ENCODE peak calls at places on chromosome 22, in four cellular contexts. E, G, V and Q are unnamed samples.

GRCh38 chr22:19974233-19974861 is 32.7 kb upstream of the TXNRD2 start:
- DNase-seq in V (no peak), G (peak), E (peak), Q (no peak)

GRCh38 chr22:43385770-43386641 is 25.8 kb upstream of the MPPED1 start:
- DNase-seq in E (peak), G (peak), V (no peak), Q (peak)

GRCh38 chr22:32050678-32051515 is 7.8 kb downstream of the SLC5A1 start:
- DNase-seq in E (peak), G (peak), V (no peak), Q (peak)

GRCh38 chr22:16699336-16699735 is 106.7 kb upstream of the CCT8L2 start:
- DNase-seq in E (no peak), V (no peak), G (no peak), Q (no peak)

GRCh38 chr22:24413726-24414385 is 13.5 kb upstream of the ADORA2A start:
- DNase-seq in E (no peak), V (no peak), G (no peak), Q (no peak)

GRCh38 chr22:35539487-35539886 is 1.1 kb upstream of the RASD2 start:
- DNase-seq in G (no peak), V (no peak), E (no peak), Q (no peak)

GRCh38 chr22:49193901-49194465 is 633.7 kb downstream of the BRD1 start:
- DNase-seq in V (no peak), E (no peak), G (no peak), Q (no peak)

GRCh38 chr22:44045171-44045570 is 21.1 kb downstream of the PARVB start:
- DNase-seq in G (no peak), E (no peak), V (no peak), Q (no peak)

GRCh38 chr22:19038164-19038546 is 84.1 kb downstream of the DGCR2 start:
- DNase-seq in V (no peak), G (no peak), E (no peak), Q (no peak)

GRCh38 chr22:41048791-41049717 is 43.3 kb upstream of the EP300 start:
- DNase-seq in G (peak), V (peak), E (peak), Q (peak)

GRCh38 chr22:40721266-40721665 is 42.0 kb downstream of the MCHR1 start:
- DNase-seq in V (no peak), E (no peak), G (peak), Q (peak)

GRCh38 chr22:48885271-48885918 is 942.3 kb downstream of the BRD1 start:
- DNase-seq in V (peak), E (no peak), G (no peak), Q (no peak)

GRCh38 chr22:35411112-35411511 is 11.2 kb downstream of the MCM5 start:
- DNase-seq in V (no peak), G (no peak), E (no peak), Q (no peak)

GRCh38 chr22:42397332-42398246 is 34.6 kb downstream of the NFAM1 start:
- DNase-seq in E (no peak), G (no peak), V (no peak), Q (no peak)

GRCh38 chr22:32053165-32053755 is 10.2 kb downstream of the SLC5A1 start:
- DNase-seq in V (no peak), G (no peak), E (no peak), Q (no peak)

GRCh38 chr22:22955866-22956535 is 68.4 kb downstream of the IGLL5 start:
- DNase-seq in V (peak), E (peak), G (peak), Q (peak)

GRCh38 chr22:25172153-25172552 is 27.5 kb upstream of the CRYBB3 start:
- DNase-seq in E (peak), V (no peak), G (no peak), Q (no peak)

GRCh38 chr22:40714514-40714966 is 35.3 kb downstream of the MCHR1 start:
- DNase-seq in E (peak), G (peak), V (no peak), Q (no peak)

GRCh38 chr22:17845340-17845739 is 71.1 kb upstream of the BID start:
- DNase-seq in E (no peak), G (no peak), V (no peak), Q (no peak)

GRCh38 chr22:23306438-23306921 is 126.2 kb downstream of the BCR start:
- DNase-seq in V (peak), G (no peak), E (no peak), Q (peak)

GRCh38 chr22:17858033-17858432 is 83.8 kb upstream of the BID start:
- DNase-seq in E (no peak), G (no peak), V (no peak), Q (no peak)

GRCh38 chr22:49354516-49355205 is 473.0 kb downstream of the BRD1 start:
- DNase-seq in G (no peak), V (peak), E (no peak), Q (no peak)

GRCh38 chr22:30883586-30884145 is 84.9 kb downstream of the MORC2 start:
- DNase-seq in V (no peak), E (no peak), G (no peak), Q (no peak)
- TF ChIP-seq CTCF in V (no peak), E (no peak), G (no peak), Q (no peak)

GRCh38 chr22:29813563-29813962 is 24.5 kb downstream of the ASCC2 start:
- DNase-seq in V (no peak), G (peak), E (no peak), Q (peak)
- TF ChIP-seq CTCF in V (no peak), G (peak), E (peak), Q (no peak)

GRCh38 chr22:38239101-38239761 is 33.6 kb downstream of the TMEM184B start:
- DNase-seq in G (no peak), E (peak), V (peak), Q (peak)
- TF ChIP-seq CTCF in G (no peak), E (no peak), V (peak), Q (peak)

GRCh38 chr22:39543095-39543494 is 10.5 kb upstream of the RPS19BP1 start:
- DNase-seq in G (peak), E (peak), V (no peak), Q (peak)
- TF ChIP-seq CTCF in G (peak), E (peak), V (no peak), Q (peak)

GRCh38 chr22:21067075-21067900 is 21.5 kb downstream of the LRRC74B start:
- DNase-seq in E (no peak), V (no peak), G (no peak), Q (no peak)

GRCh38 chr22:21069375-21069774 is 23.6 kb downstream of the LRRC74B start:
- DNase-seq in V (no peak), E (peak), G (no peak), Q (no peak)

GRCh38 chr22:21070690-21071615 is 25.2 kb downstream of the LRRC74B start:
- DNase-seq in V (no peak), E (no peak), G (no peak), Q (no peak)

GRCh38 chr22:21067901-21068680 is 22.3 kb downstream of the LRRC74B start:
- DNase-seq in G (no peak), E (no peak), V (no peak), Q (no peak)

DNA sequence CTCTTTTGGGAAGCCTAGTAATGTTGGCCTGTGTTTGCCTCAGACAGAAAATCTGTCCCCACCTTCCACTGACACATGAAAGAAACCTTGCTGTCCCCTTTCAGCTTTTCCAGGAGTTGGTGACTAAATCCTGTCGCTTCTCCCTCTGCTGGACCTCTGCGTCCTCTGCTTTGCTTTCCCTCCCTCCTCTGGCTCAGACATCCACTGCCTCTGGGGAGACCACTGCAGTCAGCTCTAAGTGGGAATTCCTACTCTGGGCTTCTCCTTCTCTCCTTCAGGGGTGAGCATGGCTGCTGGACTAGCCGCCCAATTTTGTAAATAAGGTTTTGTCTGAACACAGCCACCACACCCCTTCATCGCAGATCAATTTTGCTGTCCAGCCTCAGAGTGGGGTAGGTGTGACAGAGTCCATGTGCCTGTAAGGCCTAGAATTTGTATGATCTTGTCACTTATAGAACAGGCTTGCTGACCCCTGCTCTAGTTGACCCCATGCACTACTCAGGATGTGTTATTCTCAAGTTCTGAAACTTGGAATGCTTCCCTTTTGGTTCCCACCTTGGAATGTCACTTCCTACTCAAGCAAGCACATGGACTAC is 23.0 kb downstream of the LRRC74B start:
- DNase-seq in V (no peak), G (no peak), E (no peak), Q (no peak)
- TF ChIP-seq CTCF in V (no peak), G (no peak), E (no peak), Q (no peak)

GRCh38 chr22:46813816-46814597 is 51.6 kb downstream of the TBC1D22A start:
- DNase-seq in E (no peak), V (peak), G (no peak), Q (peak)

GRCh38 chr22:46815132-46815531 is 52.7 kb downstream of the TBC1D22A start:
- DNase-seq in V (peak), G (no peak), E (no peak), Q (no peak)

GRCh38 chr22:46815559-46815895 is 53.1 kb downstream of the TBC1D22A start:
- DNase-seq in V (no peak), E (no peak), G (no peak), Q (no peak)

GRCh38 chr22:46812786-46813185 is 50.3 kb downstream of the TBC1D22A start:
- DNase-seq in G (no peak), V (no peak), E (no peak), Q (no peak)

DNA sequence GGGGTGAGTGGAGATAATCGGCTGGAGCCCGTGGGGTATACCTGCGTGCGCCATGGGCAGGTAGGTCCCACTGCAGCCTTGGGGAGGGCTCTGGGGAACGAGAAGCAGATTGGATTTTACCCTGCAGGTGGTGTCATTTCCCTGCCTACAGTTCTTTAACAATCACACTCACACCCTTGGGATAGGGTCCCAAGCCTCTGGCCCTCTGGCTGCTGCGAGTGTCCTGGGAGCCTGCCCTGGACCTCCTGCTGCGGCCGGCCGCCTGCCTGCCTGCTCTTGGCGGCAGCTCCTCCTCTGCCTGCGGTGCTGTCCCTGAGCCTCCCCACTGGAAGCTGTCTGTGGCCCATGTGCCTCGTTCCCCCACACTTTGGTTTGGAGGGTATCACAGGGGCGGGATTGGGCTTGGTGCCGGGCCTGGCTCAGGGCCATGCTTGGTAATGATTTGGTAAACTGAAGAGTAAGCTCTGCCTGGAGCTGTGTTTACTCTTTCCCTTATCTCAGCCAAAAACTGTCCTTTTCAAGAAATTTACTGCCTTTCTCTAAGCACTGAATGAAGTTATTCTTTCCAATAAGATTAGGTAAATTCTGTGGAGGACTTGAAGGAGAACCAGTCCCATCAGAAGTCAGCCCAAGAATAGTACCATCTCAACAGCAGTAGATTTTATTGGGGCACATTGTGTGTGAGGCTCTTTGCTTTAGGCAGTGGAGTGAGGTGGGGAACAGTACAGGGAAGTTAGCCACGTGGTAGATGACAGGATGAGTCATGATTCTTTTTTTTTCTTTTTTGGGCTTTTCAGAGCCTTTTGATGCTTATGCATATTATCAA is 53.7 kb downstream of the TBC1D22A start:
- DNase-seq in G (peak), V (peak), E (no peak), Q (peak)
- TF ChIP-seq CTCF in G (no peak), V (no peak), E (no peak), Q (no peak)

GRCh38 chr22:26714971-26715370 is 57.6 kb downstream of the MIAT start:
- DNase-seq in E (no peak), G (no peak), V (no peak), Q (no peak)
- TF ChIP-seq CTCF in E (no peak), G (no peak), V (no peak), Q (no peak)

GRCh38 chr22:21624120-21624879 is 5.5 kb downstream of the YDJC start:
- DNase-seq in G (peak), E (no peak), V (no peak), Q (peak)
- TF ChIP-seq CTCF in G (peak), E (peak), V (no peak), Q (peak)

GRCh38 chr22:36563898-36564297 is 34.9 kb upstream of the EIF3D start:
- DNase-seq in G (no peak), E (no peak), V (no peak), Q (no peak)

GRCh38 chr22:36563444-36563843 is 34.5 kb upstream of the EIF3D start:
- DNase-seq in V (no peak), G (no peak), E (no peak), Q (no peak)

GRCh38 chr22:36562261-36562835 is 33.4 kb upstream of the EIF3D start:
- DNase-seq in G (no peak), E (peak), V (no peak), Q (peak)

GRCh38 chr22:36564422-36565151 is 35.6 kb upstream of the EIF3D start:
- DNase-seq in V (no peak), G (no peak), E (no peak), Q (no peak)

DNA sequence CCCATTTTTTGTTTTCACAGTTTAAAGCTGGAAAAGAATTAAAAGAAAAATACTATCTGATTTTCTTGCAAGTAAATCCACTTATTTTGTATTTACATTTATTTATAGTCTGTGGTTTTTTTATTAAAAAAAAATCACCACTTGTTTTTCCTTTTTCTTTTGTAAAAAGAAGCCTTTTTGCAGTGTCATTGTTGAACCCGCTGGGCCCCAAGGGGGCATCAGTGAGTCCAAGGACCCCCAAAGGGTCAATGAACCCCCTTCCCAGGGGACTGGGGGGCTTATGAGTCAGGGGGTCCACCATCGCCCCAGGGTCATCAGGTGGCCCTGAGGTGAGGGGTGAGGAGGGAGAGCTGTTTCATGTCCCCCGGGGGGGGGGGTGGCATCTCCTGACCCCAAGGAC is 34.0 kb upstream of the EIF3D start:
- DNase-seq in V (no peak), G (no peak), E (no peak), Q (no peak)
- TF ChIP-seq CTCF in V (no peak), G (peak), E (no peak), Q (no peak)

GRCh38 chr22:50641696-50642607 is 14.0 kb upstream of the ARSA start:
- DNase-seq in V (no peak), G (peak), E (no peak), Q (peak)
- TF ChIP-seq CTCF in V (no peak), G (peak), E (no peak), Q (peak)